ENCODE peak calls at places on chromosomes 1 and 21, in eight cellular contexts. G is occipital lobe, D is A549, M is AG10803, R is SJSA1, W is NCI-H748 treated with DMSO at 0.1 percent for 48 hours, L is stomach, S is AML-193. B is an unnamed sample.

GRCh38 chr1:14549897-14550635 is 48.4 kb upstream of the KAZN start:
- DNase-seq in S (no peak), W (peak), L (no peak), R (no peak), D (no peak), G (no peak), M (no peak), B (no peak)

GRCh38 chr21:35989185-35989735 is 71.1 kb downstream of the SETD4 start:
- DNase-seq in R (no peak), L (no peak), M (peak), G (no peak), S (no peak), W (no peak), D (no peak), B (no peak)

GRCh38 chr1:159211331-159212136 is 6.9 kb downstream of the ACKR1 start:
- DNase-seq in L (peak), W (no peak), D (no peak), S (no peak), G (peak), R (no peak), M (no peak), B (no peak)

GRCh38 chr1:64296459-64296858 is 93.0 kb downstream of the UBE2U start:
- DNase-seq in S (no peak), R (no peak), M (no peak), W (no peak), G (no peak), D (no peak), L (no peak), B (no peak)

GRCh38 chr1:228541725-228542124 is 54.5 kb downstream of the RNF187 start:
- DNase-seq in G (no peak), L (no peak), R (no peak), M (no peak), S (no peak), W (no peak), D (no peak), B (no peak)

GRCh38 chr1:31769720-31770390 is 5.7 kb upstream of the ADGRB2 start:
- DNase-seq in D (no peak), W (no peak), S (no peak), L (peak), G (no peak), R (no peak), M (no peak), B (peak)

GRCh38 chr1:66353207-66353606 is 180.7 kb upstream of the SGIP1 start:
- DNase-seq in R (no peak), D (no peak), L (no peak), W (no peak), S (no peak), G (peak), M (no peak), B (peak)

GRCh38 chr1:168097921-168098528 is 38.7 kb downstream of the GPR161 start:
- DNase-seq in S (no peak), R (peak), M (no peak), G (no peak), L (no peak), W (no peak), D (no peak), B (no peak)

GRCh38 chr1:207810606-207811295 is 58.9 kb downstream of the CD46 start:
- DNase-seq in S (no peak), R (no peak), L (no peak), D (no peak), G (no peak), W (no peak), M (no peak), B (no peak)

GRCh38 chr21:38243732-38244406 is 12.9 kb upstream of the KCNJ15 start:
- DNase-seq in R (no peak), W (no peak), G (no peak), D (no peak), S (no peak), L (no peak), M (no peak), B (no peak)

GRCh38 chr1:153790996-153791855 is 16.0 kb downstream of the SLC27A3 start:
- DNase-seq in S (peak), L (no peak), W (no peak), D (no peak), R (no peak), M (peak), G (no peak), B (no peak)

GRCh38 chr1:26110731-26111529 is 694 bp upstream of the PDIK1L start:
- DNase-seq in D (peak), M (peak), R (peak), S (peak), W (peak), L (peak), G (peak), B (peak)

GRCh38 chr1:15941899-15942660 is 33.8 kb downstream of the ZBTB17 start:
- DNase-seq in L (peak), W (no peak), S (no peak), D (no peak), M (no peak), G (peak), R (peak), B (no peak)